ENCODE peak calls at places on chromosomes 7 and 10, in five cellular contexts. P is ELR; E is mammary epithelial cell; I is activated naive CD4-positive, alpha-beta T cell; J is HS-5. W is an unnamed sample.

GRCh38 chr10:86536294-86536861 is 14.8 kb upstream of the WAPL start:
- DNase-seq in P (no peak), E (no peak), I (peak; percentile 55), J (no peak), W (no peak)

GRCh38 chr10:130936844-130937243 is 374.7 kb downstream of the TCERG1L start:
- DNase-seq in P (no peak), E (no peak), I (no peak), J (no peak), W (no peak)

GRCh38 chr10:14409247-14409646 is 78.5 kb upstream of the FRMD4A start:
- DNase-seq in P (no peak), E (no peak), I (no peak), J (no peak), W (no peak)

GRCh38 chr10:72927485-72927884 is 27.1 kb downstream of the PLA2G12B start:
- DNase-seq in P (no peak), E (no peak), I (no peak), J (no peak), W (no peak)

GRCh38 chr10:5522913-5523560 is 1.7 kb upstream of the CALML3 start:
- DNase-seq in P (no peak), E (no peak), I (no peak), J (no peak), W (no peak)

GRCh38 chr10:45280113-45280512 is 35.3 kb downstream of the OR13A1 start:
- DNase-seq in P (no peak), E (no peak), I (no peak), J (no peak), W (no peak)

GRCh38 chr7:34309116-34309515 is 348.9 kb upstream of the NPSR1 start:
- DNase-seq in P (no peak), E (no peak), I (no peak), J (no peak), W (no peak)

GRCh38 chr10:131022981-131023380 is 288.5 kb downstream of the TCERG1L start:
- DNase-seq in P (no peak), E (no peak), I (no peak), J (no peak), W (no peak)

GRCh38 chr7:91836065-91836368 is 44.5 kb downstream of the MTERF1 start:
- DNase-seq in P (peak; percentile 4), E (peak; percentile 58), I (no peak), J (no peak), W (peak; percentile 34)

GRCh38 chr7:120272896-120273475 is at the start of gene KCND2:
- DNase-seq in P (peak; percentile 4), E (no peak), I (no peak), J (no peak), W (peak; percentile 40)

GRCh38 chr10:123496336-123496735 is 169.8 kb upstream of the GPR26 start:
- DNase-seq in P (no peak), E (no peak), I (no peak), J (no peak), W (peak; percentile 7)

GRCh38 chr10:77350711-77351119 is 286.9 kb downstream of the KCNMA1 start:
- DNase-seq in P (peak; percentile 99), E (peak; percentile 98), I (no peak), J (peak; percentile 95), W (peak; percentile 99)

GRCh38 chr7:53437336-53437735 is 401.9 kb downstream of the POM121L12 start:
- DNase-seq in P (no peak), E (no peak), I (no peak), J (no peak), W (no peak)

GRCh38 chr10:125343118-125343752 is 182.9 kb upstream of the CTBP2 start:
- DNase-seq in P (peak; percentile 56), E (peak; percentile 9), I (no peak), J (no peak), W (peak; percentile 49)

GRCh38 chr10:9028211-9028610 is 973.7 kb downstream of the GATA3 start:
- DNase-seq in P (no peak), E (peak; percentile 36), I (no peak), J (no peak), W (no peak)

GRCh38 chr7:7931626-7932025 is 37.0 kb upstream of the GLCCI1 start:
- DNase-seq in P (no peak), E (no peak), I (no peak), J (no peak), W (no peak)

GRCh38 chr10:78457804-78458483 is 424.3 kb downstream of the RPS24 start:
- DNase-seq in P (peak; percentile 74), E (no peak), I (no peak), J (peak; percentile 86), W (peak; percentile 73)

GRCh38 chr10:12777840-12778585 is 223.5 kb downstream of the CCDC3 start:
- DNase-seq in P (no peak), E (no peak), I (no peak), J (no peak), W (no peak)

GRCh38 chr10:120600871-120601644 is 144.0 kb downstream of the PLPP4 start:
- DNase-seq in P (peak; percentile 33), E (peak; percentile 5), I (no peak), J (no peak), W (peak; percentile 40)

W was measured in GM23248.